ENCODE peak calls at places on chromosomes 16 and 17, in nine cellular contexts. M, N, H, G, V, E, S, T and C are unnamed samples.

GRCh38 chr17:80263253-80264047 is 2.8 kb downstream of the RNF213 start:
- DNase-seq in M (peak), N (peak), H (peak), G (peak), V (no peak), E (peak), S (peak), T (peak), C (peak)

GRCh38 chr17:2034806-2035548 is 5.0 kb downstream of the DPH1 start:
- DNase-seq in M (no peak), N (no peak), H (no peak), G (peak), V (no peak), E (no peak), S (peak), T (no peak), C (no peak)

GRCh38 chr16:14186007-14186953 is 115.2 kb downstream of the MRTFB start:
- DNase-seq in M (no peak), N (no peak), H (peak), G (peak), V (no peak), E (no peak), S (peak), T (no peak), C (peak)

GRCh38 chr17:4594406-4595349 is 10.3 kb downstream of the SMTNL2 start:
- DNase-seq in M (no peak), N (peak), H (no peak), G (no peak), V (no peak), E (no peak), S (no peak), T (no peak), C (peak)

GRCh38 chr16:66872524-66872923 is 7.8 kb upstream of the PDP2 start:
- DNase-seq in M (no peak), N (no peak), H (no peak), G (no peak), V (no peak), E (no peak), S (no peak), T (no peak), C (no peak)

GRCh38 chr16:78134944-78135619 is 35.6 kb downstream of the WWOX start:
- DNase-seq in M (no peak), N (no peak), H (peak), G (no peak), V (no peak), E (no peak), S (no peak), T (no peak), C (no peak)

GRCh38 chr16:66543541-66543940 is 6.4 kb downstream of the TK2 start:
- DNase-seq in M (no peak), N (no peak), H (no peak), G (no peak), V (no peak), E (peak), S (no peak), T (no peak), C (no peak)

GRCh38 chr17:76261421-76262215 is 3.5 kb upstream of the UBALD2 start:
- DNase-seq in M (no peak), N (no peak), H (no peak), G (peak), V (no peak), E (no peak), S (peak), T (no peak), C (peak)

GRCh38 chr16:11586375-11586855 is 304 bp downstream of the LITAF start:
- DNase-seq in M (no peak), N (no peak), H (peak), G (no peak), V (no peak), E (no peak), S (no peak), T (no peak), C (no peak)

GRCh38 chr17:33038740-33039139 is 47.1 kb downstream of the SPACA3 start:
- DNase-seq in M (no peak), N (peak), H (peak), G (peak), V (no peak), E (no peak), S (peak), T (no peak), C (peak)

GRCh38 chr17:30217054-30217453 is 18.4 kb downstream of the SLC6A4 start:
- DNase-seq in M (no peak), N (no peak), H (no peak), G (no peak), V (no peak), E (no peak), S (no peak), T (no peak), C (no peak)

GRCh38 chr16:9012848-9013507 is 49.3 kb upstream of the USP7 start:
- DNase-seq in M (no peak), N (no peak), H (peak), G (no peak), V (no peak), E (no peak), S (no peak), T (no peak), C (no peak)

GRCh38 chr17:1762906-1763829 is 1.3 kb downstream of the SERPINF1 start:
- DNase-seq in M (peak), N (no peak), H (peak), G (peak), V (no peak), E (peak), S (peak), T (peak), C (peak)

GRCh38 chr17:61442878-61443474 is 9.2 kb upstream of the TBX4 start:
- DNase-seq in M (no peak), N (no peak), H (peak), G (no peak), V (no peak), E (no peak), S (no peak), T (no peak), C (no peak)

GRCh38 chr17:73231363-73231762 is 30.3 kb downstream of the CPSF4L start:
- DNase-seq in M (no peak), N (peak), H (peak), G (peak), V (no peak), E (no peak), S (peak), T (no peak), C (no peak)

GRCh38 chr16:72725643-72726042 is 322.3 kb downstream of the ZFHX3 start:
- DNase-seq in M (no peak), N (no peak), H (no peak), G (no peak), V (no peak), E (no peak), S (no peak), T (no peak), C (no peak)

GRCh38 chr17:68431661-68432071 is 25.6 kb downstream of the WIPI1 start:
- DNase-seq in M (no peak), N (no peak), H (peak), G (peak), V (no peak), E (peak), S (no peak), T (no peak), C (peak)

GRCh38 chr17:17781591-17782424 is 55.0 kb downstream of the SREBF1 start:
- DNase-seq in M (peak), N (peak), H (peak), G (peak), V (no peak), E (peak), S (peak), T (peak), C (peak)

GRCh38 chr17:42088736-42089135 is 9.5 kb downstream of the ZNF385C start:
- DNase-seq in M (no peak), N (no peak), H (no peak), G (no peak), V (no peak), E (no peak), S (no peak), T (no peak), C (no peak)

GRCh38 chr17:81641825-81642489 is 5.0 kb downstream of the TSPAN10 start:
- DNase-seq in M (no peak), N (no peak), H (peak), G (peak), V (no peak), E (no peak), S (peak), T (no peak), C (peak)

GRCh38 chr16:29985271-29985811 is 10.1 kb downstream of the HIRIP3 start:
- DNase-seq in M (no peak), N (no peak), H (no peak), G (no peak), V (no peak), E (no peak), S (no peak), T (no peak), C (no peak)

GRCh38 chr16:57619133-57619605 is 9.3 kb upstream of the ADGRG1 start:
- DNase-seq in M (no peak), N (no peak), H (no peak), G (no peak), V (no peak), E (no peak), S (no peak), T (peak), C (no peak)

GRCh38 chr17:55386931-55387330 is 34.7 kb downstream of the MMD start:
- DNase-seq in M (no peak), N (no peak), H (peak), G (no peak), V (no peak), E (no peak), S (no peak), T (no peak), C (peak)

GRCh38 chr16:24826817-24827566 is 18.8 kb upstream of the SLC5A11 start:
- DNase-seq in M (no peak), N (no peak), H (no peak), G (no peak), V (no peak), E (peak), S (no peak), T (no peak), C (no peak)

GRCh38 chr17:16491703-16492612 is at the start of gene LRRC75A:
- DNase-seq in M (peak), N (peak), H (peak), G (peak), V (no peak), E (no peak), S (no peak), T (no peak), C (peak)

GRCh38 chr17:48819466-48819865 is 2.4 kb upstream of the TTLL6 start:
- DNase-seq in M (no peak), N (no peak), H (no peak), G (no peak), V (no peak), E (no peak), S (peak), T (no peak), C (no peak)

GRCh38 chr16:83622010-83622409 is 185.8 kb upstream of the HSBP1 start:
- DNase-seq in M (no peak), N (no peak), H (no peak), G (no peak), V (no peak), E (no peak), S (no peak), T (no peak), C (no peak)

GRCh38 chr17:47831934-47832327 is 461 bp downstream of the LRRC46 start:
- DNase-seq in M (no peak), N (peak), H (no peak), G (no peak), V (no peak), E (no peak), S (no peak), T (no peak), C (no peak)

GRCh38 chr17:48873212-48873611 is 19.4 kb upstream of the ATP5MC1 start:
- DNase-seq in M (no peak), N (peak), H (peak), G (peak), V (no peak), E (no peak), S (no peak), T (no peak), C (no peak)

GRCh38 chr17:77889866-77890760 is 68.4 kb upstream of the TNRC6C start:
- DNase-seq in M (no peak), N (no peak), H (no peak), G (no peak), V (no peak), E (no peak), S (no peak), T (peak), C (no peak)

GRCh38 chr16:84340305-84341040 is 27.9 kb upstream of the ATP2C2 start:
- DNase-seq in M (no peak), N (peak), H (peak), G (no peak), V (no peak), E (no peak), S (no peak), T (no peak), C (peak)

GRCh38 chr17:75346906-75347305 is 57.7 kb upstream of the SLC25A19 start:
- DNase-seq in M (no peak), N (no peak), H (peak), G (peak), V (no peak), E (no peak), S (peak), T (no peak), C (peak)

GRCh38 chr17:13030459-13031305 is 12.9 kb upstream of the ELAC2 start:
- DNase-seq in M (no peak), N (peak), H (peak), G (peak), V (no peak), E (peak), S (peak), T (no peak), C (peak)

GRCh38 chr16:67068212-67068753 is 39.3 kb downstream of the CBFB start:
- DNase-seq in M (no peak), N (no peak), H (no peak), G (peak), V (no peak), E (no peak), S (no peak), T (no peak), C (peak)

GRCh38 chr16:84568066-84568465 is 49.8 kb downstream of the COTL1 start:
- DNase-seq in M (no peak), N (peak), H (no peak), G (no peak), V (no peak), E (no peak), S (no peak), T (no peak), C (peak)

GRCh38 chr17:10309003-10309974 is 63.5 kb downstream of the MYH13 start:
- DNase-seq in M (no peak), N (no peak), H (no peak), G (no peak), V (no peak), E (peak), S (no peak), T (no peak), C (no peak)

GRCh38 chr17:74063439-74063838 is 140.0 kb upstream of the RPL38 start:
- DNase-seq in M (no peak), N (no peak), H (no peak), G (no peak), V (no peak), E (no peak), S (no peak), T (no peak), C (no peak)

GRCh38 chr17:82648761-82649474 is 674 bp upstream of the WDR45B start:
- DNase-seq in M (peak), N (peak), H (no peak), G (no peak), V (no peak), E (peak), S (no peak), T (peak), C (no peak)

GRCh38 chr16:3305109-3306068 is at the start of the genes TIGD7 and ZNF75A:
- DNase-seq in M (peak), N (peak), H (peak), G (peak), V (peak), E (peak), S (peak), T (peak), C (peak)
- TF ChIP-seq CTCF in M (no peak), N (peak), H (no peak), G (peak), V (no peak), E (no peak), S (no peak), T (no peak), C (no peak)

DNA sequence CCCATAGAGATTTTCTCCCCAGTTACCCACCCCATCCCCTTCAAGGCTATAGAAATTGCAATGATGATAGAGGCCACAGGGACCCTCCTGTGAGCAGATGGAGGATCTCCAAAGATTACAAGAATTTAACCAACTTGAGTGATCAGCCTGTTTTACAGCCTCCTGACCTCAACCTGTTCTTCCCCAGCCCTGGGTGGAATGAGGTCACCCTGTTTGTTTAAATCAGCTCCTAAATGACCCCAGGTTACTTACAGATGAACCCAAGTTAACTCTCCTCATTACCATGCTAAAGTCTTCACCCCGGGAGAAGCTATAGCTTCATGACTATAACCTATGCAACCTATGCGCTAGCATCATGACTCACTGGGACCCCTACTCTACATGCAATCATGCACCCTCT is 11.9 kb upstream of the SULT1A1 start:
- DNase-seq in M (no peak), N (no peak), H (no peak), G (no peak), V (no peak), E (no peak), S (no peak), T (no peak), C (no peak)
- H3K4me3 ChIP-seq in M (no peak), N (no peak), H (no peak), G (no peak), V (no peak), E (no peak), S (no peak), T (no peak), C (peak)

DNA sequence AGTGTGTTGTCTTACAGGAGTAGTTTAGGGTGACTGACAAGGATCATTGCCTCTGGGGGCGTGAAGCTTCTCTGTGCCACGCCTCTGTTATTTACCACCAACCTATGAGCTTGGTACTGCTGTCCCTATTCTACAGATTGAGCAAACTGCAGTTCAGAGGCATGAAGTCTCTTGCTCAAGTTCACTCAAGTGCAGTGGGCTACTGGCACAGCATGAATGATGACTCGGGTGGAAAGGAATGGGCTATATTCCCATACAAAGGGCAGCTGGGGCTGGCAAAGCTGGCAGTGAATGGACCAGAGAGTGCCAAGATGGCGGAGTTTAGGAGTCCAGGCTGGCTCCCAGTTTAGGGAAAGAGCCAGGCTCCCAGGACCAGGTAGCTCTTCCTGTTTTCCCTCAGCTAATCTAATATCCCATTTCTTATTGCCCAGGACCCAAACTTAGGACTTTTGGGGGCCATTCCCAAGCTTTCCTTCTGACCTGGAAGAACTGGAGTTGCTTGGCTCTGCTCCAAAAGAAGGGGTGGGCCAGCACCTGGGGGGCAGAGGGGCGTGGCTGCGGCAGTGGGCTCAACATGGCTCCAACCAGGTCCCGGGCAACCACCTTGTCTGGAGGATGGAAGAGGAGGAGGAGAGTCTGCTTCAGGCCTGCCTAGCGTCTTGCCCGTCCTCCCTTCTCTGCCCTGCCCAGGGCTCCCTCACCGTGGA is 12.9 kb downstream of the PLK1 start:
- DNase-seq in M (no peak), N (no peak), H (no peak), G (no peak), V (no peak), E (no peak), S (peak), T (no peak), C (peak)
- TF ChIP-seq CTCF in M (no peak), N (no peak), H (no peak), G (no peak), V (no peak), E (no peak), S (no peak), T (no peak), C (no peak)

DNA sequence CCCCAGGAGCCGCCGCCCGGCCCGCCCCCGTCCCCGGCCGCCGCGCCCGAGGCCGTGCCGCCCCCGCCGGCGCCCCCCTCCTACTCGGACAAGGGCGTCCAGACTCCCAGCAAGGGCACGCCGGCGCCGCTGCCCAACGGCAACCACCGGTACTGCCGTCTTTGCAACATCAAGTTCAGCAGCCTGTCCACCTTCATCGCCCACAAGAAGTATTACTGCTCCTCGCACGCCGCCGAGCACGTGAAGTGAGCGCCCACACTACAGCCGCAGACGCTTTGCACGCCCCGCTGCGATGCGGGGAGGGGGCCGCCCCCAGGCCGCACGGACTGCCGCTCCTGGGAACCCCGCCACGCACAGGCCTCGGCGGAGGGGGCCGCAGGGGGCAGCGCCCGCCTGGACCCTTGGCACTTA is 35.5 kb upstream of the ZC3H18 start:
- DNase-seq in M (peak), N (peak), H (no peak), G (peak), V (no peak), E (no peak), S (no peak), T (no peak), C (peak)
- H3K4me3 ChIP-seq in M (peak), N (peak), H (no peak), G (peak), V (peak), E (no peak), S (peak), T (peak), C (peak)